ENCODE peak calls at places on chromosomes 6 and 20, in nine cellular contexts. One of them, this sample, is unnamed.
A peak's percentile ranks its signal among the peaks of the same experiment; 100 is the strongest.

GRCh38 chr6:36605102-36605501 is 10.9 kb downstream of the SRSF3 start:
- DNase-seq in GM06990: no peak
- DNase-seq in fibroblast of lung: no peak
- DNase-seq in body of pancreas: no peak
- DNase-seq in pancreas: no peak
- DNase-seq in cardiac fibroblast: no peak
- DNase-seq in A549: no peak
- DNase-seq in brain microvascular endothelial cell: no peak
- DNase-seq in fibroblast of the aortic adventitia: no peak
- DNase-seq in this sample: no peak

GRCh38 chr6:167428664-167429063 is 103.8 kb downstream of the TTLL2 start:
- DNase-seq in GM06990: no peak
- DNase-seq in fibroblast of lung: no peak
- DNase-seq in body of pancreas: no peak
- DNase-seq in pancreas: no peak
- DNase-seq in cardiac fibroblast: no peak
- DNase-seq in A549: no peak
- DNase-seq in brain microvascular endothelial cell: no peak
- DNase-seq in fibroblast of the aortic adventitia: no peak
- DNase-seq in this sample: no peak

GRCh38 chr6:105370316-105370715 is 32.6 kb downstream of the PREP start:
- DNase-seq in GM06990: no peak
- DNase-seq in fibroblast of lung: no peak
- DNase-seq in body of pancreas: no peak
- DNase-seq in pancreas: no peak
- DNase-seq in cardiac fibroblast: no peak
- DNase-seq in A549: no peak
- DNase-seq in brain microvascular endothelial cell: no peak
- DNase-seq in fibroblast of the aortic adventitia: peak; percentile 9
- DNase-seq in this sample: no peak

GRCh38 chr20:64121586-64121985 is 14.2 kb upstream of the NPBWR2 start:
- DNase-seq in GM06990: no peak
- DNase-seq in fibroblast of lung: no peak
- DNase-seq in body of pancreas: no peak
- DNase-seq in pancreas: peak; percentile 26
- DNase-seq in cardiac fibroblast: no peak
- DNase-seq in A549: no peak
- DNase-seq in brain microvascular endothelial cell: no peak
- DNase-seq in fibroblast of the aortic adventitia: no peak
- DNase-seq in this sample: peak; percentile 54

GRCh38 chr6:129498950-129499870 is 210.8 kb downstream of the ARHGAP18 start:
- DNase-seq in GM06990: no peak
- DNase-seq in fibroblast of lung: peak; percentile 63
- DNase-seq in body of pancreas: no peak
- DNase-seq in pancreas: no peak
- DNase-seq in cardiac fibroblast: peak; percentile 70
- DNase-seq in A549: peak; percentile 20
- DNase-seq in brain microvascular endothelial cell: peak; percentile 29
- DNase-seq in fibroblast of the aortic adventitia: peak; percentile 79
- DNase-seq in this sample: no peak

GRCh38 chr20:48425776-48426175 is 402.0 kb downstream of the PREX1 start:
- DNase-seq in GM06990: no peak
- DNase-seq in fibroblast of lung: no peak
- DNase-seq in body of pancreas: no peak
- DNase-seq in pancreas: no peak
- DNase-seq in cardiac fibroblast: no peak
- DNase-seq in A549: no peak
- DNase-seq in brain microvascular endothelial cell: no peak
- DNase-seq in fibroblast of the aortic adventitia: no peak
- DNase-seq in this sample: no peak

GRCh38 chr20:36384022-36384619 is 78.0 kb downstream of the DLGAP4 start:
- DNase-seq in GM06990: no peak
- DNase-seq in fibroblast of lung: peak; percentile 21
- DNase-seq in body of pancreas: no peak
- DNase-seq in pancreas: no peak
- DNase-seq in cardiac fibroblast: peak; percentile 32
- DNase-seq in A549: no peak
- DNase-seq in brain microvascular endothelial cell: peak; percentile 8
- DNase-seq in fibroblast of the aortic adventitia: peak; percentile 33
- DNase-seq in this sample: no peak

GRCh38 chr20:24109008-24109407 is 120.4 kb upstream of the GGTLC1 start:
- DNase-seq in GM06990: no peak
- DNase-seq in fibroblast of lung: no peak
- DNase-seq in body of pancreas: no peak
- DNase-seq in pancreas: no peak
- DNase-seq in cardiac fibroblast: no peak
- DNase-seq in A549: no peak
- DNase-seq in brain microvascular endothelial cell: no peak
- DNase-seq in fibroblast of the aortic adventitia: no peak
- DNase-seq in this sample: no peak

DNA sequence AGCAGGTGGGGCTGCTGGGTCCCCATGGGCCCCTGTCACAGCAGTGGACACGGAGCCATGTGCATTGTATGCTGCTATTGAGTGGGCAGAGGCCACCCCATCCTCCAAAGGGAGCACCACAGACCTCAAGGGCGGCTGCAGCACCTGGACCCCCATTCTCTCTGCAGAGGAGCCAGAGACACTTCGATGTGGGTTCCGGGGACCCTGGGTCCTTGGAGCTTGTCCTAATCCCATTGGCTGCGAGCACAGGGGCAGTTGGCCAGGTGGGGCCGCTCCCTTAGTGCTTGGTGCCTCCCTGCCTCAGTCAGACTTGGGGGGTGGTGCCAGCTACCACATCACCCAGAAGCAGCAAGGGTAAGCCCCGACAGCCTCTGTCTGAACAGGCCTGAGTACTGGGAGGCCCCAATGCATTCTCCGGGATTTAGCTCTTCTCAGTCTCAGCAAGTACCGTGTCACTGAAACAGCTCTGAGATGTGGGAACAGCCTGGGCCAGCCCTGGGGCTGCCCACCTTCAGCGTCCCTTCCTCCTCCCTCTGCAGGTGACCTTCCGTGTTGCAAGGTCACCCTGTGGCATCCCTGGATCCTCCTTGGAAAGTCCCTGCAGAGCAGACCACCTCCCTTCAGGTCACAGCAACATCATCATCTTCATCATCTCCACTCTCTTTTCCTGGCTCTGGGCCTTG is 73.9 kb downstream of the GINS1 start:
- DNase-seq in GM06990: no peak
- DNase-seq in fibroblast of lung: no peak
- DNase-seq in body of pancreas: no peak
- DNase-seq in pancreas: no peak
- DNase-seq in cardiac fibroblast: no peak
- DNase-seq in A549: no peak
- DNase-seq in brain microvascular endothelial cell: no peak
- DNase-seq in fibroblast of the aortic adventitia: no peak
- DNase-seq in this sample: no peak
- TF ChIP-seq CTCF in GM06990: no peak
- TF ChIP-seq CTCF in fibroblast of lung: peak; percentile 8
- TF ChIP-seq CTCF in body of pancreas: no peak
- TF ChIP-seq CTCF in pancreas: no peak
- TF ChIP-seq CTCF in cardiac fibroblast: peak; percentile 8
- TF ChIP-seq CTCF in A549: no peak
- TF ChIP-seq CTCF in brain microvascular endothelial cell: peak; percentile 44
- TF ChIP-seq CTCF in fibroblast of the aortic adventitia: peak; percentile 23
- TF ChIP-seq CTCF in this sample: no peak

DNA sequence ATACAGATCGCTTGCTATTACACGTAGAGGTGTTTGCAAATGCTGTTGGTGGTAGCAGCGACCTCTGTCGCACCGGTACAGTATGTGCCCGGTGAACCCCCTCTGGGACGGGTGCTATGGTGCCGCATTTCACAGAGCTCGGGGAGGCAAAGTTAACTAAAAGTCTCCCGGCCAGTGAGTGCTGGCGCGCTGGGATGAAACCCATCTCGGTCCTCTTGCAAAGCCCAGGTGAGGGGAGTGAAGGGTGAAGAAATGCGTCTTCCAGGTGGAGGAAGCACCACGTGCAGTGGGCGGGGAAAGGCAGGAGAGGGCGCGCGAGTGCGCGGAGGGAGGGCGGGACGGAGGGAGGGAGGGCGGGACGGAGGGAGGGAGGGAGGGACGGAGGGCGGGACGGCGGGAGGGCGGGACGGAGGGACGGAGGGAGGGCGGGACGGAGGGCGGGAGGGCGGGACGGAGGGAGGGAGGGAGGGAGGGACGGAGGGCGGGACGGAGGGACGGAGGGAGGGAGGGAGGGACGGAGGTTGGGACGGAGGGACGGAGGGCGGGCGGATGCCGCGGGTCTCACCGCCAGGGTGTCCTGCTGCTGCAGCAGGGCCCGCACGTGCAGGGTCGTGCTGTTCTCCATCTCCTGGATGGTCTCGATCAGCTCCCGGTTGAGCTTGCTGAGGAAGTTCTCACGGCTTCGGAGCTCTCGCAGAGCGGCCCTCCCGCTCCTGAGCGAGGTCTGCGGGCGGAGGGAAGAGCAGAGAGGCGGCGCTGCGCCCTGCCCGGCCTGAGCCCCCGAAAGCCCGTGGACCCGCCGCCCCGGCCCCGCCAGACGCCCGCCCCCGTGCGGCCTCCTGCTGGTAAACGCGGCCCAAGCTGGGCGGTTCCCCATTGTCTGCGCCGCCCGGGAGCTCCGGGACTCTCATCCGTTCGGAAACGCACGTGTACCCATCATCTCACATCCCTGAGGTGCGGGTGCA is 11.7 kb downstream of the C20orf96 start:
- DNase-seq in GM06990: no peak
- DNase-seq in fibroblast of lung: no peak
- DNase-seq in body of pancreas: peak; percentile 34
- DNase-seq in pancreas: no peak
- DNase-seq in cardiac fibroblast: no peak
- DNase-seq in A549: no peak
- DNase-seq in brain microvascular endothelial cell: no peak
- DNase-seq in fibroblast of the aortic adventitia: no peak
- DNase-seq in this sample: peak; percentile 84
- TF ChIP-seq CTCF in GM06990: no peak
- TF ChIP-seq CTCF in fibroblast of lung: no peak
- TF ChIP-seq CTCF in body of pancreas: no peak
- TF ChIP-seq CTCF in pancreas: no peak
- TF ChIP-seq CTCF in cardiac fibroblast: peak; percentile 5
- TF ChIP-seq CTCF in A549: no peak
- TF ChIP-seq CTCF in brain microvascular endothelial cell: peak; percentile 10
- TF ChIP-seq CTCF in fibroblast of the aortic adventitia: no peak
- TF ChIP-seq CTCF in this sample: no peak

GRCh38 chr6:100309174-100309573 is 155.5 kb downstream of the SIM1 start:
- DNase-seq in GM06990: no peak
- DNase-seq in fibroblast of lung: no peak
- DNase-seq in body of pancreas: no peak
- DNase-seq in pancreas: no peak
- DNase-seq in cardiac fibroblast: no peak
- DNase-seq in A549: no peak
- DNase-seq in brain microvascular endothelial cell: no peak
- DNase-seq in fibroblast of the aortic adventitia: no peak
- DNase-seq in this sample: no peak

GRCh38 chr6:100304575-100304974 is 160.1 kb downstream of the SIM1 start:
- DNase-seq in GM06990: no peak
- DNase-seq in fibroblast of lung: no peak
- DNase-seq in body of pancreas: no peak
- DNase-seq in pancreas: no peak
- DNase-seq in cardiac fibroblast: no peak
- DNase-seq in A549: no peak
- DNase-seq in brain microvascular endothelial cell: no peak
- DNase-seq in fibroblast of the aortic adventitia: no peak
- DNase-seq in this sample: no peak

GRCh38 chr6:100307561-100307960 is 157.2 kb downstream of the SIM1 start:
- DNase-seq in GM06990: no peak
- DNase-seq in fibroblast of lung: no peak
- DNase-seq in body of pancreas: no peak
- DNase-seq in pancreas: no peak
- DNase-seq in cardiac fibroblast: no peak
- DNase-seq in A549: no peak
- DNase-seq in brain microvascular endothelial cell: no peak
- DNase-seq in fibroblast of the aortic adventitia: no peak
- DNase-seq in this sample: no peak

GRCh38 chr6:100301731-100302130 is 163.0 kb downstream of the SIM1 start:
- DNase-seq in GM06990: no peak
- DNase-seq in fibroblast of lung: no peak
- DNase-seq in body of pancreas: no peak
- DNase-seq in pancreas: no peak
- DNase-seq in cardiac fibroblast: no peak
- DNase-seq in A549: no peak
- DNase-seq in brain microvascular endothelial cell: no peak
- DNase-seq in fibroblast of the aortic adventitia: no peak
- DNase-seq in this sample: no peak

DNA sequence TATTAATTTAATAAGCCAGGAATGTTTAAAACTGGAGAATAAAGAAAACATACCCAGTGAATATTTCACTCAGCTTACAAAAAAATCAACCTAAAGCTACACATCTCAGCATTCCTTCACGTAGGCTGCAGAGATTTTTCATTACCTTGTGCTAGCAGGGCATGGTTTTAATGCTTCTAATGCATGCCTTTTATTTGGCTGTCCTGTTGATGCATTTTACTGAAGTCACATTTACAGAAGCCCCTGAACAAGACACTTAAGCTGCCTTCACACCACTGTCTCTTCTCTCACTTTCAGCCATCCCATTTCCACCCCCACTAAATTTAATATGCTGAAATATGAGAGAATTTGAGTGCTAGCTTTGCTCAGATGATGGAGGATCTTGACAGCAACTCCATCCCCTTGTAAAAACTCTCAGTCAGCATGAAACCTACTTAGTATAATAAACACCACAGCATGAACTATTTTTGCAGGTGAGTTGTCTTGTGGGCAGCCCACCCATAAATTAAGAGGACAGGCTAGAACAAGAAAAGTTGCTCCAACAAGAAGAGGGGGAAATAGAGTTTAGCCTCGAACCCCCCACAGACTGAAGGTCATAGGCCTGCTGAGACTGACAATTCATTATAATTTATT is 159.4 kb downstream of the SIM1 start:
- DNase-seq in GM06990: no peak
- DNase-seq in fibroblast of lung: no peak
- DNase-seq in body of pancreas: no peak
- DNase-seq in pancreas: no peak
- DNase-seq in cardiac fibroblast: no peak
- DNase-seq in A549: no peak
- DNase-seq in brain microvascular endothelial cell: no peak
- DNase-seq in fibroblast of the aortic adventitia: no peak
- DNase-seq in this sample: no peak
- TF ChIP-seq CTCF in GM06990: no peak
- TF ChIP-seq CTCF in fibroblast of lung: no peak
- TF ChIP-seq CTCF in body of pancreas: no peak
- TF ChIP-seq CTCF in pancreas: no peak
- TF ChIP-seq CTCF in cardiac fibroblast: no peak
- TF ChIP-seq CTCF in A549: no peak
- TF ChIP-seq CTCF in brain microvascular endothelial cell: no peak
- TF ChIP-seq CTCF in fibroblast of the aortic adventitia: no peak
- TF ChIP-seq CTCF in this sample: no peak

DNA sequence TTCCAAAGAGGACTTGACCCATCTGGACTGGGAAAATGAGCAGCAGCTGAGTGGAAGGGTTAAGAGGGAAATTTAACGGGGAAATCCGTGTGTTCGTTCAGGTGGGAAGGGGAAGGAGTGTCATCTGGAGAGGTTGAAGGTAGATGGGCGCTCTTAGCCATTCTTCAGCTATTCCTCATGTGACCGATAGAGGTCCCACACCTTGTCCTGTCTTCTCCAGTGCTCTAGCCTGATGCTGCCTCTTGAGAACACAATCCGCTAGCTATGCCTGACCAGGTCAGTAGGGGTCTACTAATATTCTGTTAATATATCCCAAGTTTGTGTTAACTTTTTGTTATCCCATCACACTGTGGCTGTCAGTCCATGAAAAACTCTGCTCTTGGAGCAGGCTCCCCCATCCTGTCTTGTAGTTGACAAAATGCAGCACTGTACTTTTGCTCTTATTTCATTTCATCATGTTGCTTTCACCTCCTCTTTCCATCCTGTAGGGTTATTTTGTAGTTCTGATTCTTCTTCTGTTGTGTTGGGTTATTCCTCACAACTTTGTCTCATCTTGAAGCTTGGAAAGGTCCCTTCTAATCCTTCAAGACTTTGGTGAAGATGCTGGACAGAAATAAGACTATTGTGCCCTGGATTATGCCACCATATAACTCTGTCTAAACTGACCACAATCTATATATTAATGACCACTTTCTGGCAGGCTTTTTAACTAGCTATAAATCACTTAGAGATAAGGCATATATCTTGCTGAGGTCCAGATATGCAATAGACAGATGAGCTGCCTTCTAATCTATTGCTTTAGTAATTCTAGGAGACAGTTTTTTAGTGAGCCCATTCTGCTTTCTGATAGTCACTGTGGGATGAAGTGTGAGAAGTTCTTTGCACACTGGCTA is 123.4 kb upstream of the SUPT3H start:
- DNase-seq in GM06990: no peak
- DNase-seq in fibroblast of lung: no peak
- DNase-seq in body of pancreas: no peak
- DNase-seq in pancreas: no peak
- DNase-seq in cardiac fibroblast: no peak
- DNase-seq in A549: peak; percentile 26
- DNase-seq in brain microvascular endothelial cell: no peak
- DNase-seq in fibroblast of the aortic adventitia: no peak
- DNase-seq in this sample: no peak
- TF ChIP-seq CTCF in GM06990: peak; percentile 66
- TF ChIP-seq CTCF in fibroblast of lung: no peak
- TF ChIP-seq CTCF in body of pancreas: no peak
- TF ChIP-seq CTCF in pancreas: no peak
- TF ChIP-seq CTCF in cardiac fibroblast: peak; percentile 41
- TF ChIP-seq CTCF in A549: peak; percentile 28
- TF ChIP-seq CTCF in brain microvascular endothelial cell: peak; percentile 62
- TF ChIP-seq CTCF in fibroblast of the aortic adventitia: peak; percentile 12
- TF ChIP-seq CTCF in this sample: no peak

This sample was measured in lower leg skin.